ENCODE peak calls at places on chromosomes 2 and 18, in five cellular contexts. R is epithelial cell of prostate; A is GOT3; O is posterior cingulate gyrus; Z is stimulated activated CD4-positive, alpha-beta T cell treated with anti-CD3 and anti-CD28 coated beads, Interleukin-4, amount 100 ng/mL, for 24 hours. T is an unnamed sample.

GRCh38 chr2:20423847-20424246 is 23.0 kb upstream of the RHOB start:
- DNase-seq in A (no peak), Z (no peak), R (no peak), O (peak), T (no peak)

GRCh38 chr2:20106746-20107145 is 55.3 kb upstream of the LAPTM4A start:
- DNase-seq in R (no peak), O (peak), Z (peak), A (no peak), T (no peak)

GRCh38 chr2:179536185-179536584 is 271.6 kb upstream of the SESTD1 start:
- DNase-seq in Z (no peak), O (no peak), R (no peak), A (no peak), T (no peak)

GRCh38 chr18:46485675-46486200 is 171.3 kb downstream of the LOXHD1 start:
- DNase-seq in R (no peak), A (no peak), O (no peak), Z (no peak), T (peak)

GRCh38 chr2:191311627-191312026 is 66.4 kb downstream of the MYO1B start:
- DNase-seq in A (no peak), R (peak), Z (no peak), O (no peak), T (peak)

GRCh38 chr2:46508312-46508711 is 28.9 kb downstream of the TMEM247 start:
- DNase-seq in O (no peak), A (no peak), Z (no peak), R (no peak), T (no peak)

GRCh38 chr2:84247532-84247931 is 211.5 kb downstream of the SUCLG1 start:
- DNase-seq in Z (no peak), O (no peak), A (no peak), R (peak), T (peak)

GRCh38 chr2:200863655-200864205 is 728 bp downstream of the CLK1 start:
- DNase-seq in A (no peak), Z (peak), R (no peak), O (peak), T (peak)

GRCh38 chr2:9423922-9424272 is 443 bp downstream of the CPSF3 start:
- DNase-seq in A (no peak), R (no peak), O (no peak), Z (peak), T (peak)

GRCh38 chr2:54750040-54750439 is 26.6 kb downstream of the EML6 start:
- DNase-seq in A (no peak), R (no peak), Z (no peak), O (no peak), T (no peak)

GRCh38 chr2:28589746-28590463 is 94.0 kb downstream of the PLB1 start:
- DNase-seq in R (no peak), Z (no peak), O (peak), A (no peak), T (no peak)

GRCh38 chr2:105143467-105144127 is 97.9 kb upstream of the GPR45 start:
- DNase-seq in A (no peak), Z (peak), O (peak), R (peak), T (peak)

GRCh38 chr18:48669991-48670750 is 131.3 kb downstream of the CTIF start:
- DNase-seq in O (peak), Z (no peak), R (no peak), A (no peak), T (no peak)

GRCh38 chr18:14978191-14978590 is 230.2 kb downstream of the ANKRD30B start:
- DNase-seq in Z (no peak), R (no peak), A (no peak), O (no peak), T (no peak)

GRCh38 chr18:40877096-40877495 is 1077.9 kb upstream of the PIK3C3 start:
- DNase-seq in A (no peak), Z (no peak), R (peak), O (no peak), T (peak)

GRCh38 chr2:238075397-238075796 is 14.6 kb downstream of the SCLY start:
- DNase-seq in R (no peak), O (no peak), A (no peak), Z (no peak), T (no peak)

GRCh38 chr2:128375454-128375853 is 56.8 kb upstream of the HS6ST1 start:
- DNase-seq in Z (no peak), O (peak), A (no peak), R (no peak), T (peak)

GRCh38 chr2:203904022-203904421 is 32.5 kb upstream of the ICOS start:
- DNase-seq in A (no peak), Z (no peak), R (no peak), O (no peak), T (no peak)